ENCODE peak calls at places on chromosomes 3 and 15, in five cellular contexts. One of them, this sample, is unnamed.

GRCh38 chr3:197942956-197943556 is 6.9 kb upstream of the RPL35A start:
- DNase-seq in H9: no peak
- DNase-seq in trophoblast cell: peak
- DNase-seq in H1: no peak
- DNase-seq in mesenchymal stem cell: peak
- DNase-seq in this sample: no peak

GRCh38 chr3:81764665-81765064 is 3.2 kb upstream of the GBE1 start:
- DNase-seq in H9: no peak
- DNase-seq in trophoblast cell: no peak
- DNase-seq in H1: no peak
- DNase-seq in mesenchymal stem cell: no peak
- DNase-seq in this sample: no peak

GRCh38 chr15:41241251-41241964 is 10.3 kb downstream of the CHP1 start:
- DNase-seq in H9: no peak
- DNase-seq in trophoblast cell: no peak
- DNase-seq in H1: no peak
- DNase-seq in mesenchymal stem cell: no peak
- DNase-seq in this sample: no peak

GRCh38 chr15:21261965-21262850 is 178.1 kb downstream of the POTEB3 start:
- DNase-seq in H9: no peak
- DNase-seq in trophoblast cell: no peak
- DNase-seq in H1: no peak
- DNase-seq in mesenchymal stem cell: no peak
- DNase-seq in this sample: no peak

GRCh38 chr3:69088033-69088432 is 3.3 kb downstream of the ARL6IP5 start:
- DNase-seq in H9: no peak
- DNase-seq in trophoblast cell: peak
- DNase-seq in H1: no peak
- DNase-seq in mesenchymal stem cell: peak
- DNase-seq in this sample: no peak

GRCh38 chr15:82540984-82541431 is 751 bp upstream of the RPS17 start:
- DNase-seq in H9: peak
- DNase-seq in trophoblast cell: no peak
- DNase-seq in H1: no peak
- DNase-seq in mesenchymal stem cell: no peak
- DNase-seq in this sample: peak

GRCh38 chr3:85801955-85802354 is 843.2 kb downstream of the CADM2 start:
- DNase-seq in H9: peak
- DNase-seq in trophoblast cell: peak
- DNase-seq in H1: no peak
- DNase-seq in mesenchymal stem cell: no peak
- DNase-seq in this sample: peak

GRCh38 chr15:100731259-100732156 is 129.1 kb downstream of the ASB7 start:
- DNase-seq in H9: no peak
- DNase-seq in trophoblast cell: peak
- DNase-seq in H1: no peak
- DNase-seq in mesenchymal stem cell: peak
- DNase-seq in this sample: no peak

GRCh38 chr3:193977622-193978021 is 158.3 kb upstream of the HES1 start:
- DNase-seq in H9: no peak
- DNase-seq in trophoblast cell: no peak
- DNase-seq in H1: no peak
- DNase-seq in mesenchymal stem cell: no peak
- DNase-seq in this sample: no peak

GRCh38 chr15:80611543-80612080 is 83.5 kb upstream of the ABHD17C start:
- DNase-seq in H9: no peak
- DNase-seq in trophoblast cell: no peak
- DNase-seq in H1: no peak
- DNase-seq in mesenchymal stem cell: no peak
- DNase-seq in this sample: peak

GRCh38 chr3:29701326-29701983 is 420.6 kb downstream of the RBMS3 start:
- DNase-seq in H9: no peak
- DNase-seq in trophoblast cell: no peak
- DNase-seq in H1: no peak
- DNase-seq in mesenchymal stem cell: no peak
- DNase-seq in this sample: no peak

GRCh38 chr3:59559721-59560514 is 510.1 kb upstream of the CFAP20DC start:
- DNase-seq in H9: no peak
- DNase-seq in trophoblast cell: peak
- DNase-seq in H1: no peak
- DNase-seq in mesenchymal stem cell: peak
- DNase-seq in this sample: no peak
- H2BK5ac ChIP-seq in H9: no peak
- H2BK5ac ChIP-seq in trophoblast cell: no peak
- H2BK5ac ChIP-seq in H1: no peak
- H2BK5ac ChIP-seq in mesenchymal stem cell: no peak
- H2BK5ac ChIP-seq in this sample: no peak

DNA sequence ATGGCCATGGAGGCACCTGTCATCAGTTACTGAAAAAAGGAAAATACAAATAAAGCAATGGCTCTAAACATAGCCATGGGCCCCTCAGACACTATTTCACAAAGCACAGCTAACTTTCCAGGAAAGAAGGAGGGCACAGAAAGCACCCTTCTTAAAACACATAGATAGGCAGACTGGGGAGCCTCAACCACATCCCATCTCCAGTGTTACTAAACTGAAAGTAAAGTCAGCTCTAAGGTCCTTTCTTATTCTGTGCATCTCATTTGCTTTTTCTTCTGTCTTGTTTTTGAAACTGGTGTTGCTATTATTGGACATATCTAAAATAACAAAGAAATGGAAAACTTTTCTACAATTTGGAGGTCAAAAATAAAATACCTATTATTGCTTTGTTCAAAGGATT is 48.2 kb upstream of the STAC start:
- DNase-seq in H9: no peak
- DNase-seq in trophoblast cell: no peak
- DNase-seq in H1: no peak
- DNase-seq in mesenchymal stem cell: no peak
- DNase-seq in this sample: no peak
- H2BK12ac ChIP-seq in H9: no peak
- H2BK12ac ChIP-seq in trophoblast cell: no peak
- H2BK12ac ChIP-seq in H1: no peak
- H2BK12ac ChIP-seq in mesenchymal stem cell: no peak
- H2BK12ac ChIP-seq in this sample: no peak

GRCh38 chr15:36499751-36500389 is 79.6 kb upstream of the CDIN1 start:
- DNase-seq in H9: no peak
- DNase-seq in trophoblast cell: no peak
- DNase-seq in H1: no peak
- DNase-seq in mesenchymal stem cell: no peak
- DNase-seq in this sample: no peak
- H2BK5ac ChIP-seq in H9: no peak
- H2BK5ac ChIP-seq in trophoblast cell: no peak
- H2BK5ac ChIP-seq in H1: no peak
- H2BK5ac ChIP-seq in mesenchymal stem cell: no peak
- H2BK5ac ChIP-seq in this sample: no peak

GRCh38 chr3:52925405-52926313 is 28.3 kb upstream of the STIMATE start:
- DNase-seq in H9: no peak
- DNase-seq in trophoblast cell: no peak
- DNase-seq in H1: no peak
- DNase-seq in mesenchymal stem cell: no peak
- DNase-seq in this sample: no peak
- H2BK12ac ChIP-seq in H9: no peak
- H2BK12ac ChIP-seq in trophoblast cell: no peak
- H2BK12ac ChIP-seq in H1: no peak
- H2BK12ac ChIP-seq in mesenchymal stem cell: no peak
- H2BK12ac ChIP-seq in this sample: no peak

GRCh38 chr3:149381173-149382090 is 4.0 kb upstream of the TM4SF1 start:
- DNase-seq in H9: no peak
- DNase-seq in trophoblast cell: no peak
- DNase-seq in H1: no peak
- DNase-seq in mesenchymal stem cell: no peak
- DNase-seq in this sample: no peak

GRCh38 chr3:149383703-149384102 is 6.3 kb upstream of the TM4SF1 start:
- DNase-seq in H9: no peak
- DNase-seq in trophoblast cell: no peak
- DNase-seq in H1: no peak
- DNase-seq in mesenchymal stem cell: no peak
- DNase-seq in this sample: no peak

GRCh38 chr3:149382518-149382917 is 5.1 kb upstream of the TM4SF1 start:
- DNase-seq in H9: no peak
- DNase-seq in trophoblast cell: no peak
- DNase-seq in H1: no peak
- DNase-seq in mesenchymal stem cell: no peak
- DNase-seq in this sample: no peak

GRCh38 chr3:149384167-149384566 is 6.7 kb upstream of the TM4SF1 start:
- DNase-seq in H9: no peak
- DNase-seq in trophoblast cell: no peak
- DNase-seq in H1: no peak
- DNase-seq in mesenchymal stem cell: no peak
- DNase-seq in this sample: no peak

DNA sequence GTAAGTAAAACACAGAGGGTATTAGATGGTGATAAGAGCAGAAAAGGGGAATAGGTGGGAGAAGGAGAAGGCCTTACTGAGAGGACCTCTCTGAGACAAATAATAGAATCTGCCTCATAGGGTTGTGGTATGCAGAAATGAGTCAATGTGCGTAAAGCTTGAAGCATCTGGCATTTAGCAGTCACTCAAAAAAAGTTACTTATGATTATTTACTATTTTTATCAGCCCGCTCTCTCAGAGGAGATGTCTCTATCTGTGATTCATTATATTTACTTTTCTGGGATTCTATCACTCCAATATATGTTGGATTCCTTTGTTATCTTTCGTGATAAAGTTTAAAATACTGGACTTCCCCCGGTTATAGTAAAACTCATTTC is 4.6 kb upstream of the TM4SF1 start:
- DNase-seq in H9: no peak
- DNase-seq in trophoblast cell: peak
- DNase-seq in H1: no peak
- DNase-seq in mesenchymal stem cell: peak
- DNase-seq in this sample: no peak
- H2BK5ac ChIP-seq in H9: no peak
- H2BK5ac ChIP-seq in trophoblast cell: no peak
- H2BK5ac ChIP-seq in H1: no peak
- H2BK5ac ChIP-seq in mesenchymal stem cell: no peak
- H2BK5ac ChIP-seq in this sample: no peak

DNA sequence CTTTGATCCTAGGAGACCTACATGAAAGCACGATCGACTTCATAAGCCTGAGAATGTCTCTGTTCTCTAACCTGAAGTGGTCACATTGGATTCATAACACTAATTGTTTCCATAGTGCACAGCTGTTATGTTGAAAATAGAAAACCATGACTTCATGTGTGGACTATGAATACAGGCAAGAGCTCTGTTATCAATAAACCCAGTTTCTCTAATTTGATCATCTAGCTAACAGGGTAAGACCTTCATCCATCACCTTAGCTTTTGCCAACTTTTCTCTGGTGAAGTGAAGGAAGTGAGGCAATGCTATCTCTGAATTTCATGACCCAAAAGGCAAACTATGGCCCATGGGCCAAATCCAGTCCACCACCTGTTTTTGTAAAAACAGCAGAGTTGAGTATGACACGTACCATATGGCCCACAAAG is 27.2 kb downstream of the ABI3BP start:
- DNase-seq in H9: no peak
- DNase-seq in trophoblast cell: no peak
- DNase-seq in H1: no peak
- DNase-seq in mesenchymal stem cell: no peak
- DNase-seq in this sample: no peak
- H2BK12ac ChIP-seq in H9: no peak
- H2BK12ac ChIP-seq in trophoblast cell: no peak
- H2BK12ac ChIP-seq in H1: no peak
- H2BK12ac ChIP-seq in mesenchymal stem cell: no peak
- H2BK12ac ChIP-seq in this sample: no peak

GRCh38 chr3:45126730-45127129 is 19.4 kb downstream of the CDCP1 start:
- DNase-seq in H9: no peak
- DNase-seq in trophoblast cell: no peak
- DNase-seq in H1: no peak
- DNase-seq in mesenchymal stem cell: no peak
- DNase-seq in this sample: no peak
- H2BK5ac ChIP-seq in H9: no peak
- H2BK5ac ChIP-seq in trophoblast cell: no peak
- H2BK5ac ChIP-seq in H1: no peak
- H2BK5ac ChIP-seq in mesenchymal stem cell: no peak
- H2BK5ac ChIP-seq in this sample: no peak